ENCODE peak calls at places on chromosomes 1 and 21, in eight cellular contexts. I, U, D, A, Z, G, S and M are unnamed samples.

GRCh38 chr1:111197598-111198289 is 2.7 kb downstream of the DENND2D start:
- DNase-seq in I (no peak), Z (no peak), U (peak; percentile 38), G (no peak), A (no peak), D (no peak), S (peak; percentile 59), M (peak; percentile 18)

GRCh38 chr1:6475381-6476133 is 9.6 kb upstream of the TNFRSF25 start:
- DNase-seq in Z (peak; percentile 84), A (no peak), I (no peak), D (peak; percentile 86), U (peak; percentile 87), G (peak; percentile 37), S (peak; percentile 91), M (peak; percentile 13)

GRCh38 chr21:46474365-46474764 is 15.7 kb downstream of the DIP2A start:
- DNase-seq in G (no peak), S (no peak), A (no peak), I (no peak), D (no peak), U (no peak), Z (no peak), M (no peak)

GRCh38 chr1:67952071-67952470 is 98.4 kb downstream of the DIRAS3 start:
- DNase-seq in U (no peak), I (no peak), S (no peak), A (peak; percentile 63), G (peak; percentile 60), D (peak; percentile 49), Z (no peak), M (no peak)

GRCh38 chr21:38679531-38679930 is 126.2 kb upstream of the ETS2 start:
- DNase-seq in Z (no peak), G (no peak), I (no peak), A (peak; percentile 45), U (peak; percentile 63), S (no peak), D (no peak), M (no peak)

GRCh38 chr1:68819190-68819829 is 322.4 kb upstream of the DEPDC1 start:
- DNase-seq in A (peak; percentile 37), Z (no peak), G (no peak), U (peak; percentile 5), S (no peak), D (no peak), I (no peak), M (peak; percentile 75)

GRCh38 chr21:45979141-45979631 is 2.4 kb upstream of the COL6A1 start:
- DNase-seq in A (no peak), G (peak; percentile 34), D (peak; percentile 61), Z (peak; percentile 42), I (peak; percentile 22), S (no peak), U (peak; percentile 79), M (peak; percentile 8)

GRCh38 chr21:27480841-27481261 is 514.0 kb upstream of the ADAMTS5 start:
- DNase-seq in S (no peak), I (no peak), D (no peak), A (no peak), G (no peak), Z (no peak), U (peak; percentile 17), M (no peak)

GRCh38 chr1:78651247-78651646 is 1.6 kb downstream of the IFI44 start:
- DNase-seq in S (no peak), I (no peak), D (no peak), G (no peak), A (peak; percentile 41), U (no peak), Z (no peak), M (no peak)

GRCh38 chr1:200179781-200180160 is 152.3 kb downstream of the NR5A2 start:
- DNase-seq in S (no peak), D (no peak), I (no peak), G (no peak), Z (no peak), A (no peak), U (no peak), M (no peak)

GRCh38 chr21:45114072-45114471 is 39.7 kb downstream of the ADARB1 start:
- DNase-seq in A (no peak), U (no peak), S (no peak), G (no peak), I (no peak), D (no peak), Z (no peak), M (no peak)

GRCh38 chr1:223683586-223684487 is 18.3 kb upstream of the CAPN8 start:
- DNase-seq in I (no peak), Z (no peak), G (peak; percentile 53), D (peak; percentile 68), S (peak; percentile 63), U (peak; percentile 90), A (peak; percentile 53), M (peak; percentile 51)

GRCh38 chr1:12435639-12436344 is 182.2 kb downstream of the DHRS3 start:
- DNase-seq in I (no peak), G (no peak), S (no peak), A (no peak), U (peak; percentile 25), D (no peak), Z (no peak), M (no peak)

GRCh38 chr1:9413143-9413876 is 120.6 kb downstream of the SPSB1 start:
- DNase-seq in A (peak; percentile 95), D (peak; percentile 85), S (peak; percentile 64), Z (peak; percentile 58), U (peak; percentile 85), G (peak; percentile 90), I (peak; percentile 73), M (no peak)

DNA sequence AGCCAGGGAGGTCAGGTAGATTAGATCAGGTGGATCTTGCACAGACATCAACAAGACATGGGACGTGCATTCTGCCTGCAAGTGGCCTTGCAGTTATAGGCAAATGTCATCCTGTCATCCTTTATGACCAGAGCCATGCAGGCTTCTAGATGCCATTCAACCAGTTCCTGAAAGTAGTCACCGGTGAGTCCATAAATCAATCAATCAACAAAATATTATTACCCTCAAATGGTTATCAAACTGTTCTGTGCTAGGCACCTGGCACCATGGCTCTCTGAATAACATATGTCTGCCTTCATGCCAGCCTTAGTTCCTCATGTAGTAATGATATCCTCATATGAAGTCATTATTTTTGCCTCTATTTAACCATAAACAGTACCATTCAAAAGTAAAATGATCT is 146.9 kb downstream of the TOMM20 start:
- DNase-seq in A (no peak), U (no peak), G (no peak), D (no peak), I (no peak), Z (no peak), S (no peak), M (no peak)
- H3K4me1 ChIP-seq in A (peaks cover 48% of the 10 kb centered on the region), U (peaks cover 61% of the 10 kb centered on the region), G (peaks cover 34% of the 10 kb centered on the region), D (peaks cover 37% of the 10 kb centered on the region), I (peaks cover 93% of the 10 kb centered on the region), Z (peaks cover 92% of the 10 kb centered on the region), S (peaks cover 76% of the 10 kb centered on the region), M (peaks cover 11% of the 10 kb centered on the region)

GRCh38 chr1:30885580-30886513 is 22.7 kb downstream of the SDC3 start:
- DNase-seq in I (no peak), S (no peak), Z (no peak), A (peak; percentile 39), D (peak; percentile 57), U (no peak), G (no peak), M (no peak)

GRCh38 chr1:30882678-30883388 is 25.7 kb downstream of the SDC3 start:
- DNase-seq in I (no peak), A (no peak), Z (no peak), D (peak; percentile 62), S (no peak), U (no peak), G (no peak), M (no peak)

GRCh38 chr1:30884723-30885122 is 23.8 kb downstream of the SDC3 start:
- DNase-seq in U (no peak), S (no peak), I (no peak), D (no peak), G (no peak), Z (no peak), A (no peak), M (no peak)

GRCh38 chr1:30881266-30882181 is 27.0 kb downstream of the SDC3 start:
- DNase-seq in U (no peak), I (no peak), D (no peak), A (no peak), S (no peak), Z (no peak), G (no peak), M (peak; percentile 28)

GRCh38 chr1:30883389-30884172 is 25.0 kb downstream of the SDC3 start:
- DNase-seq in S (no peak), Z (no peak), A (no peak), G (no peak), D (no peak), U (no peak), I (no peak), M (no peak)
- H3K27me3 ChIP-seq in S (no peaks in the 10 kb centered on the region), Z (no peaks in the 10 kb centered on the region), A (no peaks in the 10 kb centered on the region), G (no peaks in the 10 kb centered on the region), D (no peaks in the 10 kb centered on the region), U (no peaks in the 10 kb centered on the region), I (no peaks in the 10 kb centered on the region), M (no peaks in the 10 kb centered on the region)

GRCh38 chr1:230159580-230159979 is 92.5 kb downstream of the GALNT2 start:
- DNase-seq in Z (no peak), A (no peak), U (no peak), D (no peak), I (no peak), S (no peak), G (no peak), M (no peak)
- H3K4me1 ChIP-seq in Z (peaks cover 27% of the 10 kb centered on the region), A (peaks cover 2% of the 10 kb centered on the region), U (peaks cover 36% of the 10 kb centered on the region), D (peaks cover 34% of the 10 kb centered on the region), I (peaks cover 29% of the 10 kb centered on the region), S (peaks cover 78% of the 10 kb centered on the region), G (peaks cover 21% of the 10 kb centered on the region), M (peaks cover 39% of the 10 kb centered on the region)

GRCh38 chr1:230643887-230644286 is 1.6 kb downstream of the COG2 start:
- DNase-seq in Z (no peak), G (no peak), U (peak; percentile 42), A (no peak), I (no peak), S (peak; percentile 40), D (no peak), M (no peak)

GRCh38 chr1:230641900-230642262 is 400 bp upstream of the COG2 start:
- DNase-seq in A (no peak), S (no peak), Z (no peak), I (no peak), D (no peak), U (no peak), G (no peak), M (no peak)

GRCh38 chr1:230642263-230642959 is at the start of gene COG2:
- DNase-seq in Z (peak; percentile 96), I (peak; percentile 92), U (peak; percentile 99), A (peak; percentile 93), D (peak; percentile 99), S (peak; percentile 98), G (peak; percentile 89), M (peak; percentile 89)

GRCh38 chr1:230639714-230640209 is 2.5 kb upstream of the COG2 start:
- DNase-seq in I (no peak), S (no peak), A (no peak), U (no peak), Z (no peak), G (no peak), D (no peak), M (no peak)

DNA sequence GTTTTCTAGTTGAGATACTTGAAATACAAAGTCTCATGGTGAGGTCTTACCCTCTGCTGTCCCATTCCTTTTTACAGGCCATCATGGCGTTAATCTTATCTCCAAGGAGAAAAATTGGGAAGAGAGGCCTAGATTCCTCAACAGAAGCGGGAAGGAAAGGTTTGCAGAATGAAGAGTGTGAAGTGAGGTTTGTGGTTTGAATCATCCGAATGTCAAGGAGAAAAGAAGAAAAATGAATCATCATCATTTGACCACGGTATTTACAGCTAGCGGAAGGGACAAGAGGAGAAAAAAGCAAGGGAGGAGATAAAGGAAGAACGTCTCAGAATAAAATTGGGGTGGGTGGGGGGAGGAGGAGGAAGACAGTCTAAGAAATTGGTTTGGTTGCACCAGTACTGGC is 935 bp upstream of the COG2 start:
- DNase-seq in G (no peak), A (no peak), D (no peak), U (peak; percentile 60), S (no peak), I (no peak), Z (no peak), M (no peak)
- H3K27me3 ChIP-seq in G (no peaks in the 10 kb centered on the region), A (no peaks in the 10 kb centered on the region), D (no peaks in the 10 kb centered on the region), U (peaks cover 41% of the 10 kb centered on the region), S (peaks cover 20% of the 10 kb centered on the region), I (peaks cover 6% of the 10 kb centered on the region), Z (peaks cover 7% of the 10 kb centered on the region), M (peaks cover 20% of the 10 kb centered on the region)